ENCODE peak calls at places on chromosome 6, in five cellular contexts. J is stimulated activated CD8-positive, alpha-beta memory T cell treated with anti-CD3 and anti-CD28 coated beads, Interleukin-7, amount 100 ng/mL, for 48 hours; H is H7; S is NCI-H526 treated with DMSO at 0.1 percent for 48 hours; F is AG08396. Y is an unnamed sample.

GRCh38 chr6:134080171-134080795 is 27.9 kb upstream of the SLC2A12 start:
- DNase-seq in H (no peak), S (peak; percentile 40), F (no peak), J (no peak), Y (peak; percentile 62)

GRCh38 chr6:156487877-156488276 is 289.3 kb upstream of the ARID1B start:
- DNase-seq in H (no peak), F (no peak), J (no peak), S (no peak), Y (no peak)

GRCh38 chr6:75550544-75551167 is 51.0 kb upstream of the SENP6 start:
- DNase-seq in F (no peak), S (no peak), J (no peak), H (no peak), Y (no peak)

GRCh38 chr6:161094904-161095440 is 103.4 kb downstream of the MAP3K4 start:
- DNase-seq in J (no peak), H (no peak), S (no peak), F (no peak), Y (no peak)

GRCh38 chr6:71681234-71681867 is 205.0 kb upstream of the RIMS1 start:
- DNase-seq in H (no peak), F (no peak), S (no peak), J (no peak), Y (no peak)

GRCh38 chr6:85498596-85499258 is 48.8 kb downstream of the NT5E start:
- DNase-seq in J (no peak), H (no peak), S (no peak), F (no peak), Y (peak; percentile 65)

GRCh38 chr6:126546771-126547170 is 206.9 kb downstream of the CENPW start:
- DNase-seq in J (no peak), S (no peak), F (no peak), H (no peak), Y (no peak)

GRCh38 chr6:108707328-108707976 is 140.8 kb upstream of the ARMC2 start:
- DNase-seq in S (no peak), J (no peak), F (no peak), H (peak; percentile 55), Y (no peak)

GRCh38 chr6:32967151-32968091 is 973 bp upstream of the BRD2 start:
- DNase-seq in H (no peak), J (no peak), S (peak; percentile 74), F (no peak), Y (peak; percentile 76)

GRCh38 chr6:119333707-119334295 is 15.8 kb downstream of the MAN1A1 start:
- DNase-seq in H (no peak), J (no peak), S (peak; percentile 17), F (no peak), Y (peak; percentile 10)

GRCh38 chr6:7146079-7146828 is 38.5 kb downstream of the RREB1 start:
- DNase-seq in J (no peak), H (no peak), F (peak; percentile 55), S (peak; percentile 60), Y (no peak)

GRCh38 chr6:1404713-1405098 is 15.3 kb downstream of the FOXF2 start:
- DNase-seq in J (no peak), S (no peak), H (no peak), F (no peak), Y (no peak)

GRCh38 chr6:107735906-107736635 is 88.0 kb downstream of the SCML4 start:
- DNase-seq in H (no peak), S (no peak), F (no peak), J (no peak), Y (no peak)

GRCh38 chr6:39806277-39806676 is 14.1 kb downstream of the DAAM2 start:
- DNase-seq in S (no peak), J (no peak), F (no peak), H (no peak), Y (no peak)

GRCh38 chr6:169639653-169640278 is 62.1 kb downstream of the WDR27 start:
- DNase-seq in S (no peak), J (no peak), H (peak; percentile 51), F (no peak), Y (no peak)

GRCh38 chr6:2375443-2375842 is 130.0 kb upstream of the GMDS start:
- DNase-seq in S (no peak), J (no peak), F (no peak), H (no peak), Y (no peak)

GRCh38 chr6:21278078-21278790 is 315.3 kb upstream of the SOX4 start:
- DNase-seq in S (no peak), H (no peak), J (no peak), F (no peak), Y (no peak)

GRCh38 chr6:38584731-38585130 is 55.0 kb downstream of the BTBD9 start:
- DNase-seq in S (no peak), F (peak; percentile 6), H (no peak), J (no peak), Y (no peak)

GRCh38 chr6:154683756-154684523 is 49.3 kb upstream of the SCAF8 start:
- DNase-seq in J (no peak), F (peak; percentile 43), H (no peak), S (no peak), Y (no peak)

GRCh38 chr6:123547216-123547978 is 89.4 kb downstream of the TRDN start:
- DNase-seq in H (no peak), S (no peak), J (no peak), F (no peak), Y (no peak)